ENCODE peak calls at places on chromosomes 11 and 22, in six cellular contexts. One of them, this sample, is unnamed.

GRCh38 chr11:122038543-122038942 is 77.5 kb downstream of the BLID start:
- DNase-seq in ELR: peak; percentile 87
- DNase-seq in GM12892: no peak
- DNase-seq in activated CD4-positive, alpha-beta T cell treated with anti-CD3 and anti-CD28 coated beads, Interleukin-2, amount 50 U/mL, for 1 hour: no peak
- DNase-seq in stimulated activated CD4-positive, alpha-beta T cell treated with anti-CD3 and anti-CD28 coated beads, Interleukin-2, amount 100 ng/mL, for 48 hours: no peak
- DNase-seq in GM23248: peak; percentile 89
- DNase-seq in this sample: no peak

GRCh38 chr22:20105456-20106204 is 10.3 kb upstream of the RANBP1 start:
- DNase-seq in ELR: no peak
- DNase-seq in GM12892: no peak
- DNase-seq in activated CD4-positive, alpha-beta T cell treated with anti-CD3 and anti-CD28 coated beads, Interleukin-2, amount 50 U/mL, for 1 hour: no peak
- DNase-seq in stimulated activated CD4-positive, alpha-beta T cell treated with anti-CD3 and anti-CD28 coated beads, Interleukin-2, amount 100 ng/mL, for 48 hours: no peak
- DNase-seq in GM23248: no peak
- DNase-seq in this sample: no peak

GRCh38 chr11:75277991-75278790 is 37.6 kb downstream of the TPBGL start:
- DNase-seq in ELR: no peak
- DNase-seq in GM12892: no peak
- DNase-seq in activated CD4-positive, alpha-beta T cell treated with anti-CD3 and anti-CD28 coated beads, Interleukin-2, amount 50 U/mL, for 1 hour: no peak
- DNase-seq in stimulated activated CD4-positive, alpha-beta T cell treated with anti-CD3 and anti-CD28 coated beads, Interleukin-2, amount 100 ng/mL, for 48 hours: no peak
- DNase-seq in GM23248: no peak
- DNase-seq in this sample: no peak

GRCh38 chr11:124865902-124866851 is 945 bp downstream of the ROBO3 start:
- DNase-seq in ELR: peak; percentile 49
- DNase-seq in GM12892: peak; percentile 59
- DNase-seq in activated CD4-positive, alpha-beta T cell treated with anti-CD3 and anti-CD28 coated beads, Interleukin-2, amount 50 U/mL, for 1 hour: peak; percentile 45
- DNase-seq in stimulated activated CD4-positive, alpha-beta T cell treated with anti-CD3 and anti-CD28 coated beads, Interleukin-2, amount 100 ng/mL, for 48 hours: peak; percentile 69
- DNase-seq in GM23248: peak; percentile 75
- DNase-seq in this sample: no peak

GRCh38 chr22:47357493-47357892 is 595.0 kb downstream of the TBC1D22A start:
- DNase-seq in ELR: no peak
- DNase-seq in GM12892: no peak
- DNase-seq in activated CD4-positive, alpha-beta T cell treated with anti-CD3 and anti-CD28 coated beads, Interleukin-2, amount 50 U/mL, for 1 hour: no peak
- DNase-seq in stimulated activated CD4-positive, alpha-beta T cell treated with anti-CD3 and anti-CD28 coated beads, Interleukin-2, amount 100 ng/mL, for 48 hours: no peak
- DNase-seq in GM23248: no peak
- DNase-seq in this sample: no peak

GRCh38 chr22:50733521-50734342 is 4.3 kb upstream of the ACR start:
- DNase-seq in ELR: peak; percentile 39
- DNase-seq in GM12892: no peak
- DNase-seq in activated CD4-positive, alpha-beta T cell treated with anti-CD3 and anti-CD28 coated beads, Interleukin-2, amount 50 U/mL, for 1 hour: no peak
- DNase-seq in stimulated activated CD4-positive, alpha-beta T cell treated with anti-CD3 and anti-CD28 coated beads, Interleukin-2, amount 100 ng/mL, for 48 hours: no peak
- DNase-seq in GM23248: peak; percentile 65
- DNase-seq in this sample: peak; percentile 55

GRCh38 chr22:32469799-32470212 is 4.8 kb upstream of the FBXO7 start:
- DNase-seq in ELR: peak; percentile 75
- DNase-seq in GM12892: no peak
- DNase-seq in activated CD4-positive, alpha-beta T cell treated with anti-CD3 and anti-CD28 coated beads, Interleukin-2, amount 50 U/mL, for 1 hour: no peak
- DNase-seq in stimulated activated CD4-positive, alpha-beta T cell treated with anti-CD3 and anti-CD28 coated beads, Interleukin-2, amount 100 ng/mL, for 48 hours: no peak
- DNase-seq in GM23248: peak; percentile 87
- DNase-seq in this sample: peak; percentile 98

GRCh38 chr11:128151338-128151737 is 436.0 kb downstream of the ETS1 start:
- DNase-seq in ELR: no peak
- DNase-seq in GM12892: no peak
- DNase-seq in activated CD4-positive, alpha-beta T cell treated with anti-CD3 and anti-CD28 coated beads, Interleukin-2, amount 50 U/mL, for 1 hour: no peak
- DNase-seq in stimulated activated CD4-positive, alpha-beta T cell treated with anti-CD3 and anti-CD28 coated beads, Interleukin-2, amount 100 ng/mL, for 48 hours: no peak
- DNase-seq in GM23248: no peak
- DNase-seq in this sample: no peak

GRCh38 chr11:106344392-106344791 is 266.9 kb downstream of the AASDHPPT start:
- DNase-seq in ELR: no peak
- DNase-seq in GM12892: no peak
- DNase-seq in activated CD4-positive, alpha-beta T cell treated with anti-CD3 and anti-CD28 coated beads, Interleukin-2, amount 50 U/mL, for 1 hour: no peak
- DNase-seq in stimulated activated CD4-positive, alpha-beta T cell treated with anti-CD3 and anti-CD28 coated beads, Interleukin-2, amount 100 ng/mL, for 48 hours: no peak
- DNase-seq in GM23248: peak; percentile 45
- DNase-seq in this sample: no peak

GRCh38 chr22:41822289-41823057 is 10.4 kb upstream of the SREBF2 start:
- DNase-seq in ELR: peak; percentile 92
- DNase-seq in GM12892: no peak
- DNase-seq in activated CD4-positive, alpha-beta T cell treated with anti-CD3 and anti-CD28 coated beads, Interleukin-2, amount 50 U/mL, for 1 hour: no peak
- DNase-seq in stimulated activated CD4-positive, alpha-beta T cell treated with anti-CD3 and anti-CD28 coated beads, Interleukin-2, amount 100 ng/mL, for 48 hours: peak; percentile 24
- DNase-seq in GM23248: peak; percentile 80
- DNase-seq in this sample: peak; percentile 57

GRCh38 chr11:45097721-45098493 is 48.5 kb upstream of the PRDM11 start:
- DNase-seq in ELR: peak; percentile 24
- DNase-seq in GM12892: no peak
- DNase-seq in activated CD4-positive, alpha-beta T cell treated with anti-CD3 and anti-CD28 coated beads, Interleukin-2, amount 50 U/mL, for 1 hour: peak; percentile 49
- DNase-seq in stimulated activated CD4-positive, alpha-beta T cell treated with anti-CD3 and anti-CD28 coated beads, Interleukin-2, amount 100 ng/mL, for 48 hours: peak; percentile 29
- DNase-seq in GM23248: peak; percentile 62
- DNase-seq in this sample: peak; percentile 58